ENCODE peak calls at places on chromosome 1, in five cellular contexts. G is colonic mucosa; N is activated CD4-positive, alpha-beta T cell treated with anti-CD3 and anti-CD28 coated beads, Interleukin-2, amount 10 ng/mL, durations not matched to agents 7 days and 5 days; Z is AG04449; X is H7. K is an unnamed sample.

GRCh38 chr1:231431665-231432415 is 9.8 kb upstream of the EGLN1 start:
- DNase-seq in N (no peak), G (no peak), Z (no peak), X (no peak), K (no peak)

GRCh38 chr1:89971600-89971999 is 23.3 kb upstream of the ZNF326 start:
- DNase-seq in G (no peak), X (no peak), N (no peak), Z (no peak), K (no peak)

GRCh38 chr1:118912574-118912973 is 75.6 kb downstream of the TBX15 start:
- DNase-seq in Z (no peak), N (no peak), G (no peak), X (no peak), K (no peak)

GRCh38 chr1:207993477-207994445 is 82.8 kb upstream of the CD34 start:
- DNase-seq in X (peak; percentile 76), N (no peak), Z (no peak), G (no peak), K (peak; percentile 57)

GRCh38 chr1:237864338-237865244 is 26.1 kb downstream of the ZP4 start:
- DNase-seq in N (no peak), X (peak; percentile 76), Z (no peak), G (peak; percentile 67), K (peak; percentile 50)

GRCh38 chr1:61692155-61692783 is 32.7 kb downstream of the TM2D1 start:
- DNase-seq in N (no peak), G (peak; percentile 39), X (no peak), Z (no peak), K (no peak)

GRCh38 chr1:185438936-185439335 is 121.9 kb upstream of the IVNS1ABP start:
- DNase-seq in X (no peak), N (no peak), Z (no peak), G (no peak), K (no peak)

GRCh38 chr1:47934243-47934805 is 62.9 kb downstream of the TRABD2B start:
- DNase-seq in Z (no peak), G (peak; percentile 68), X (peak; percentile 60), N (no peak), K (no peak)

GRCh38 chr1:245055752-245056151 is 99.0 kb upstream of the KIF26B start:
- DNase-seq in X (no peak), Z (no peak), G (no peak), N (no peak), K (no peak)

GRCh38 chr1:19452221-19452663 is 33.1 kb downstream of the CAPZB start:
- DNase-seq in Z (no peak), X (no peak), G (peak; percentile 52), N (no peak), K (no peak)

GRCh38 chr1:1021010-1021845 is 1.3 kb downstream of the AGRN start:
- DNase-seq in N (no peak), G (peak; percentile 88), Z (no peak), X (peak; percentile 80), K (no peak)